ENCODE peak calls at places on chromosomes 2 and 18, in seven cellular contexts. T is Calu3, K is mesothelial cell of epicardium, Y is RWPE1, M is ovary, L is bronchial epithelial cell, N is cardiac fibroblast. Z is an unnamed sample.

GRCh38 chr18:4284528-4284927 is 170.6 kb downstream of the DLGAP1 start:
- DNase-seq in T (peak), K (no peak), Y (no peak), M (no peak), L (no peak), N (no peak), Z (no peak)

GRCh38 chr2:29218550-29219125 is 103.4 kb downstream of the CLIP4 start:
- DNase-seq in T (no peak), K (peak), Y (no peak), M (no peak), L (no peak), N (no peak), Z (no peak)

GRCh38 chr18:2881490-2882195 is 34.8 kb downstream of the EMILIN2 start:
- DNase-seq in T (no peak), K (no peak), Y (no peak), M (peak), L (peak), N (peak), Z (peak)

GRCh38 chr2:151789055-151789834 is 39.0 kb downstream of the ARL5A start:
- DNase-seq in T (no peak), K (no peak), Y (no peak), M (no peak), L (no peak), N (no peak), Z (no peak)

GRCh38 chr2:9638532-9638931 is 7.7 kb upstream of the YWHAQ start:
- DNase-seq in T (peak), K (no peak), Y (peak), M (peak), L (peak), N (peak), Z (peak)

GRCh38 chr2:16166327-16166981 is 226.1 kb downstream of the MYCN start:
- DNase-seq in T (no peak), K (no peak), Y (no peak), M (no peak), L (no peak), N (no peak), Z (no peak)

GRCh38 chr2:166092889-166093288 is 34.9 kb downstream of the SCN1A start:
- DNase-seq in T (no peak), K (no peak), Y (peak), M (no peak), L (peak), N (peak), Z (no peak)

GRCh38 chr2:51025942-51026574 is 5.9 kb downstream of the NRXN1 start:
- DNase-seq in T (no peak), K (no peak), Y (no peak), M (no peak), L (no peak), N (no peak), Z (no peak)

GRCh38 chr2:55099878-55100820 is 49.9 kb upstream of the RTN4 start:
- DNase-seq in T (no peak), K (no peak), Y (no peak), M (no peak), L (peak), N (peak), Z (peak)

GRCh38 chr2:232367591-232368233 is 10.8 kb upstream of the ALPP start:
- DNase-seq in T (no peak), K (no peak), Y (no peak), M (no peak), L (no peak), N (no peak), Z (no peak)

GRCh38 chr2:240269886-240270285 is 129.4 kb upstream of the OTOS start:
- DNase-seq in T (no peak), K (peak), Y (no peak), M (no peak), L (no peak), N (no peak), Z (no peak)

GRCh38 chr2:224069172-224069571 is 30.1 kb upstream of the SERPINE2 start:
- DNase-seq in T (no peak), K (no peak), Y (no peak), M (no peak), L (no peak), N (peak), Z (no peak)

GRCh38 chr2:177429688-177430325 is 37.2 kb downstream of the AGPS start:
- DNase-seq in T (no peak), K (no peak), Y (no peak), M (no peak), L (peak), N (peak), Z (peak)

GRCh38 chr18:58223717-58224424 is 179.8 kb downstream of the NEDD4L start:
- DNase-seq in T (peak), K (no peak), Y (peak), M (no peak), L (peak), N (peak), Z (peak)

GRCh38 chr18:11251229-11251890 is 102.0 kb upstream of the PIEZO2 start:
- DNase-seq in T (no peak), K (no peak), Y (no peak), M (no peak), L (no peak), N (peak), Z (no peak)

GRCh38 chr2:85830645-85831044 is 58.1 kb downstream of the ST3GAL5 start:
- DNase-seq in T (no peak), K (no peak), Y (no peak), M (no peak), L (peak), N (peak), Z (no peak)
- TF ChIP-seq CTCF in T (no peak), K (no peak), Y (no peak), M (no peak), L (peak), N (peak), Z (peak)

GRCh38 chr2:45127891-45128290 is 118.6 kb upstream of the SIX2 start:
- DNase-seq in T (no peak), K (no peak), Y (no peak), M (no peak), L (no peak), N (no peak), Z (no peak)

GRCh38 chr2:45131587-45131986 is 122.3 kb upstream of the SIX2 start:
- DNase-seq in T (no peak), K (no peak), Y (no peak), M (no peak), L (no peak), N (peak), Z (no peak)

GRCh38 chr2:45127321-45127720 is 118.1 kb upstream of the SIX2 start:
- DNase-seq in T (no peak), K (no peak), Y (no peak), M (no peak), L (no peak), N (no peak), Z (no peak)

GRCh38 chr2:45130758-45131157 is 121.5 kb upstream of the SIX2 start:
- DNase-seq in T (no peak), K (no peak), Y (no peak), M (no peak), L (peak), N (peak), Z (no peak)

GRCh38 chr2:45128580-45128997 is 119.3 kb upstream of the SIX2 start:
- DNase-seq in T (peak), K (peak), Y (peak), M (no peak), L (peak), N (peak), Z (peak)
- TF ChIP-seq CTCF in T (no peak), K (no peak), Y (no peak), M (no peak), L (no peak), N (no peak), Z (peak)

DNA sequence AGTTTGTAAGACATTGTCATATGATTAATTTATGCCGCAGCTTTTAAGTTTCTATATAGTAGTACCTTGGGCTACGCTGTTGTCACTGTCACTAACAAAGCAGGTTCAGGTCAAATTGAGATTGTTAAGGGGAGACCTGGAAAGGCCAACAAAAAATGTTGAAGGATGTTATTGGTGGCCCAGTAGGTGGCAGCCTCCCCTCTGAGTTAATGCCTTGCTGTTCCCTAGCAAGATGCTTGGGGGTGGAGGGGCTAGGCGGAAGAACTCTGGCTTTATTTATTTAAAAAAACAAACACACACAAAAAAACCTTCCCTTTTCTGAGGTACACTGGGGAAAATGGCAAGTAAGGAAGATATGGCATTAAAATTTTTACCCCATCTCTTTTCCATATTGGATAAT is 128.3 kb upstream of the ATP5MC3 start:
- DNase-seq in T (peak), K (no peak), Y (peak), M (no peak), L (peak), N (peak), Z (peak)
- TF ChIP-seq CTCF in T (peak), K (no peak), Y (peak), M (no peak), L (peak), N (peak), Z (peak)

DNA sequence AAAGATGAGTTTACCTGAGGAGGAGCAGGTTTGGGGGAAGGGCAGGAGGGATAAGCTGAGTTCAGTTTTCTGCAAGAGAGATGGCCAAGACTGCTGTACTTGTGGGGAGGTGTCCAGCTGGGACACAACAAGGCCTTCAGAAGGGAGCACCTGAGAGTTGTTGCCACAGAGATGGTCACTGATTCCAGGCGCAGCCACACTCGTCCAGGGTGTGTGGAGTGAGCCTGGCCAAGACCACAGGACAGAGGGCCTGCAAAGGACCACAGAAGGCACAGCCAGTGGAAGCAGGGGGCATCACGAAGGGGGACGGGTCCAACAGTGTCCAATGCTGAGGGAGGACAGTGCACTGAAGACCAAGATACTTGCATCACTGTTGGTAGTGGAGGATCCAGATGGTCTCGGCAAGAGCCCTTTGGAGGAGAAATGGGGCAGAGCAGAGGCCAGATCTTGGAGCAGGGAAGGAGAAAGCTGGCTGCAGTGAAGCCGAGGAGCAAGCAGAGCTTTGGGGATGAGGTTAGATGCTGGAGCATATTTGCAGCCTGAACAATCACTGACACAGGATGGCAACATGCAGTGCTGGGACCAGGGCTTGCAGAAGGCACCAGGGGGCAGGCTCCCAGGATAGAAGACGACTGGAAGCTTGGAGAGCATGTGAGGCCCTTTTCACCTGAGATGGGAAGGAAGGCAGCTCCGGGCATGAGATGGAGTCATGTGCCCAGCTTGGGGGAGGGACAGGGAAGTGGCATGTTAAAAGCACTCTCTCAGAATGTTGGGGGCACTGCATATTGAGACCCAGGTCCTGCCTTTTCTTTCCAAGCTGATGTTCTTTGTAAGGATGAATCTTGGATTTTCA is 214.0 kb downstream of the CYP26B1 start:
- DNase-seq in T (peak), K (no peak), Y (no peak), M (no peak), L (peak), N (peak), Z (peak)
- TF ChIP-seq CTCF in T (no peak), K (no peak), Y (no peak), M (no peak), L (peak), N (peak), Z (peak)

DNA sequence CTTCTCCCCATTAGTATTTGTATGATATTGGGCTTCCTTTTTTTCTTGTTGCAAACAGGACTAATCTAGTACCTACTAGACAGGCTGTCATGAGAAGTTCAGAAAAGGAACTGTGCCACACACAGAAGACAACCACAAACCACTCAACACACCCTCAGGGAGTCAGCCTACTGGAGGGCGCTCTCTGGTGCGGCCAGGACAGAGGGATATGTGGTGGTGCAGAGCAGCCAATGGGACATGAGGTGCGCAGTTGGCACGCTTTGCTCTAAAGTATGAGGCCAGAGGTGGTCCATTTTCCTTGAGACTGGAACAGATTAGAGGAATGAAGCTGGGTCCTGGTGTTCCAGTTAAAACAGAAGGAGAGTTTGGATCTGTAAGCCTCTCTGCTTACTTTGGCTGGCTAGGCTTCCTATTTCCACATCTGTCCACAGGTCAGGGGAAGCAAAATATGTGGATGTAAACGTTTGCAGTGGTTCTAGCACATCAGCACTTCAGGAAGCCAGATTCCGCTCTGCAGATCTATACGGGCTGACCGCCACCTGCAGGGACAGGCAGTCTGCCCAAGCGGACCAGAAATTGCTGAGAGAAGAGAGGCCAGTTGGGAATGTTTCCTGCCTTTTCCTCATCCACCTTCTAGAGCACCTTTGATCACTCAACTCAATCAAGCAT is 114.1 kb downstream of the GFPT1 start:
- DNase-seq in T (no peak), K (no peak), Y (no peak), M (no peak), L (no peak), N (no peak), Z (no peak)
- TF ChIP-seq CTCF in T (no peak), K (no peak), Y (no peak), M (no peak), L (peak), N (no peak), Z (no peak)

DNA sequence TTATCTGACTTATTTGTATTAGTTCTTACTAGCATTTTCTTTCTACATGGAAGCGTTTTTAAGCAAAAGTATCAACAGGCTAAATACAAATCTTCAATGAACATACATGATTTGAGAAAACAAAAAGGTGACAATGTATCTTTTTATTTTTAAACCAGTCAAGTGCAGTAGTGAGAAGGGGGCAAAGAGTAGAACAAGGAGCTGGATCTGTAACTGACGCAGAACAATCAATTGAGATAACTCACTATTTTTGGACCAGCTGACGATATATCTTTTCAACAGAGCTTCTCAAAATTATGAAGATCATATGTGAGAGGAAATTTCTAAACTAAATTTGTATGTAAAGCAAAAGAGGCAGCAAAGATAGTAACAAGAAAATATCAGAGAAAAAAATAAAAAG is 15.5 kb downstream of the NCKAP1 start:
- DNase-seq in T (no peak), K (no peak), Y (no peak), M (no peak), L (no peak), N (no peak), Z (no peak)
- TF ChIP-seq CTCF in T (no peak), K (no peak), Y (no peak), M (no peak), L (no peak), N (no peak), Z (no peak)

GRCh38 chr2:12555012-12555645 is 161.6 kb upstream of the TRIB2 start:
- DNase-seq in T (no peak), K (no peak), Y (peak), M (no peak), L (peak), N (peak), Z (peak)
- TF ChIP-seq CTCF in T (no peak), K (no peak), Y (no peak), M (no peak), L (no peak), N (no peak), Z (no peak)

GRCh38 chr2:23199115-23199918 is 185.7 kb upstream of the KLHL29 start:
- DNase-seq in T (peak), K (no peak), Y (no peak), M (no peak), L (peak), N (peak), Z (peak)
- TF ChIP-seq CTCF in T (peak), K (peak), Y (peak), M (no peak), L (peak), N (peak), Z (peak)